ENCODE peak calls at places on chromosomes 5 and 9, in nine cellular contexts. One of them, this sample, is unnamed.

GRCh38 chr9:93290495-93291434 is 106.8 kb downstream of the WNK2 start:
- DNase-seq in right lobe of liver: peak
- DNase-seq in mammary epithelial cell: no peak
- DNase-seq in adrenal gland: no peak
- DNase-seq in CD4-positive, alpha-beta T cell: no peak
- DNase-seq in bronchial epithelial cell: no peak
- DNase-seq in lung: peak
- DNase-seq in A549: no peak
- DNase-seq in body of pancreas: no peak
- DNase-seq in this sample: no peak

GRCh38 chr5:170218730-170219129 is 14.1 kb upstream of the C5orf58 start:
- DNase-seq in A549: no peak
- DNase-seq in mammary epithelial cell: no peak
- DNase-seq in body of pancreas: no peak
- DNase-seq in bronchial epithelial cell: no peak
- DNase-seq in right lobe of liver: no peak
- DNase-seq in CD4-positive, alpha-beta T cell: no peak
- DNase-seq in lung: no peak
- DNase-seq in adrenal gland: no peak
- DNase-seq in this sample: no peak

GRCh38 chr5:9947231-9947693 is 302.4 kb downstream of the ATPSCKMT start:
- DNase-seq in right lobe of liver: no peak
- DNase-seq in body of pancreas: no peak
- DNase-seq in adrenal gland: no peak
- DNase-seq in CD4-positive, alpha-beta T cell: no peak
- DNase-seq in mammary epithelial cell: peak
- DNase-seq in lung: no peak
- DNase-seq in bronchial epithelial cell: peak
- DNase-seq in A549: no peak
- DNase-seq in this sample: no peak

GRCh38 chr5:59496524-59497134 is 396.9 kb downstream of the PDE4D start:
- DNase-seq in A549: no peak
- DNase-seq in bronchial epithelial cell: no peak
- DNase-seq in CD4-positive, alpha-beta T cell: no peak
- DNase-seq in body of pancreas: peak
- DNase-seq in adrenal gland: no peak
- DNase-seq in mammary epithelial cell: no peak
- DNase-seq in lung: no peak
- DNase-seq in right lobe of liver: no peak
- DNase-seq in this sample: no peak

GRCh38 chr9:135924628-135925338 is 17.4 kb upstream of the CAMSAP1 start:
- DNase-seq in lung: no peak
- DNase-seq in CD4-positive, alpha-beta T cell: no peak
- DNase-seq in adrenal gland: no peak
- DNase-seq in body of pancreas: no peak
- DNase-seq in right lobe of liver: no peak
- DNase-seq in A549: no peak
- DNase-seq in mammary epithelial cell: no peak
- DNase-seq in bronchial epithelial cell: no peak
- DNase-seq in this sample: no peak

GRCh38 chr5:142664634-142665033 is 21.3 kb downstream of the FGF1 start:
- DNase-seq in CD4-positive, alpha-beta T cell: no peak
- DNase-seq in bronchial epithelial cell: no peak
- DNase-seq in mammary epithelial cell: no peak
- DNase-seq in body of pancreas: no peak
- DNase-seq in adrenal gland: no peak
- DNase-seq in right lobe of liver: no peak
- DNase-seq in lung: no peak
- DNase-seq in A549: no peak
- DNase-seq in this sample: no peak

GRCh38 chr5:114360816-114361723 is 800 bp upstream of the KCNN2 start:
- DNase-seq in CD4-positive, alpha-beta T cell: no peak
- DNase-seq in right lobe of liver: peak
- DNase-seq in lung: no peak
- DNase-seq in mammary epithelial cell: no peak
- DNase-seq in body of pancreas: peak
- DNase-seq in adrenal gland: peak
- DNase-seq in bronchial epithelial cell: no peak
- DNase-seq in A549: peak
- DNase-seq in this sample: peak

GRCh38 chr9:2655411-2655901 is 33.9 kb downstream of the VLDLR start:
- DNase-seq in bronchial epithelial cell: peak
- DNase-seq in CD4-positive, alpha-beta T cell: no peak
- DNase-seq in lung: no peak
- DNase-seq in adrenal gland: no peak
- DNase-seq in mammary epithelial cell: peak
- DNase-seq in right lobe of liver: no peak
- DNase-seq in A549: peak
- DNase-seq in body of pancreas: no peak
- DNase-seq in this sample: no peak

GRCh38 chr5:127619908-127620479 is 28.9 kb upstream of the CTXN3 start:
- DNase-seq in CD4-positive, alpha-beta T cell: no peak
- DNase-seq in right lobe of liver: no peak
- DNase-seq in body of pancreas: no peak
- DNase-seq in A549: no peak
- DNase-seq in bronchial epithelial cell: no peak
- DNase-seq in adrenal gland: no peak
- DNase-seq in lung: no peak
- DNase-seq in mammary epithelial cell: peak
- DNase-seq in this sample: no peak

GRCh38 chr9:114224247-114224610 is 68.9 kb downstream of the COL27A1 start:
- DNase-seq in lung: no peak
- DNase-seq in A549: peak
- DNase-seq in right lobe of liver: no peak
- DNase-seq in adrenal gland: no peak
- DNase-seq in CD4-positive, alpha-beta T cell: no peak
- DNase-seq in body of pancreas: no peak
- DNase-seq in bronchial epithelial cell: peak
- DNase-seq in mammary epithelial cell: peak
- DNase-seq in this sample: no peak

GRCh38 chr9:4110562-4110961 is 189.3 kb downstream of the GLIS3 start:
- DNase-seq in CD4-positive, alpha-beta T cell: no peak
- DNase-seq in body of pancreas: no peak
- DNase-seq in A549: no peak
- DNase-seq in mammary epithelial cell: no peak
- DNase-seq in right lobe of liver: no peak
- DNase-seq in lung: no peak
- DNase-seq in bronchial epithelial cell: no peak
- DNase-seq in adrenal gland: no peak
- DNase-seq in this sample: no peak

GRCh38 chr9:4987996-4988421 is 2.9 kb downstream of the JAK2 start:
- DNase-seq in bronchial epithelial cell: peak
- DNase-seq in body of pancreas: peak
- DNase-seq in adrenal gland: no peak
- DNase-seq in A549: peak
- DNase-seq in lung: peak
- DNase-seq in CD4-positive, alpha-beta T cell: peak
- DNase-seq in mammary epithelial cell: peak
- DNase-seq in right lobe of liver: peak
- DNase-seq in this sample: peak

GRCh38 chr5:9534881-9535517 is 10.9 kb downstream of the SEMA5A start:
- DNase-seq in bronchial epithelial cell: peak
- DNase-seq in CD4-positive, alpha-beta T cell: no peak
- DNase-seq in adrenal gland: no peak
- DNase-seq in A549: no peak
- DNase-seq in body of pancreas: no peak
- DNase-seq in mammary epithelial cell: peak
- DNase-seq in lung: no peak
- DNase-seq in right lobe of liver: no peak
- DNase-seq in this sample: no peak

GRCh38 chr9:130283514-130284248 is 18.1 kb downstream of the HMCN2 start:
- DNase-seq in lung: no peak
- DNase-seq in A549: no peak
- DNase-seq in body of pancreas: peak
- DNase-seq in adrenal gland: no peak
- DNase-seq in mammary epithelial cell: no peak
- DNase-seq in right lobe of liver: no peak
- DNase-seq in bronchial epithelial cell: no peak
- DNase-seq in CD4-positive, alpha-beta T cell: no peak
- DNase-seq in this sample: no peak

GRCh38 chr9:92607088-92607487 is 62.8 kb downstream of the IPPK start:
- DNase-seq in A549: no peak
- DNase-seq in body of pancreas: peak
- DNase-seq in bronchial epithelial cell: no peak
- DNase-seq in lung: no peak
- DNase-seq in CD4-positive, alpha-beta T cell: no peak
- DNase-seq in adrenal gland: no peak
- DNase-seq in right lobe of liver: no peak
- DNase-seq in mammary epithelial cell: no peak
- DNase-seq in this sample: no peak

GRCh38 chr9:136401173-136401922 is 1.4 kb upstream of the SNAPC4 start:
- DNase-seq in A549: no peak
- DNase-seq in mammary epithelial cell: no peak
- DNase-seq in bronchial epithelial cell: no peak
- DNase-seq in adrenal gland: no peak
- DNase-seq in lung: no peak
- DNase-seq in right lobe of liver: no peak
- DNase-seq in body of pancreas: no peak
- DNase-seq in CD4-positive, alpha-beta T cell: no peak
- DNase-seq in this sample: no peak

GRCh38 chr9:74875656-74876055 is 12.1 kb downstream of the TRPM6 start:
- DNase-seq in CD4-positive, alpha-beta T cell: no peak
- DNase-seq in adrenal gland: no peak
- DNase-seq in mammary epithelial cell: no peak
- DNase-seq in body of pancreas: no peak
- DNase-seq in bronchial epithelial cell: no peak
- DNase-seq in right lobe of liver: no peak
- DNase-seq in A549: no peak
- DNase-seq in lung: no peak
- DNase-seq in this sample: no peak

GRCh38 chr9:74876611-74877010 is 11.1 kb downstream of the TRPM6 start:
- DNase-seq in A549: no peak
- DNase-seq in adrenal gland: no peak
- DNase-seq in body of pancreas: no peak
- DNase-seq in mammary epithelial cell: no peak
- DNase-seq in CD4-positive, alpha-beta T cell: no peak
- DNase-seq in right lobe of liver: no peak
- DNase-seq in lung: no peak
- DNase-seq in bronchial epithelial cell: no peak
- DNase-seq in this sample: no peak

GRCh38 chr9:74872619-74873233 is 15.0 kb downstream of the TRPM6 start:
- DNase-seq in bronchial epithelial cell: no peak
- DNase-seq in mammary epithelial cell: no peak
- DNase-seq in right lobe of liver: no peak
- DNase-seq in body of pancreas: no peak
- DNase-seq in lung: no peak
- DNase-seq in adrenal gland: no peak
- DNase-seq in A549: no peak
- DNase-seq in CD4-positive, alpha-beta T cell: no peak
- DNase-seq in this sample: no peak

GRCh38 chr9:74874220-74874619 is 13.5 kb downstream of the TRPM6 start:
- DNase-seq in lung: no peak
- DNase-seq in A549: no peak
- DNase-seq in adrenal gland: no peak
- DNase-seq in right lobe of liver: no peak
- DNase-seq in body of pancreas: no peak
- DNase-seq in CD4-positive, alpha-beta T cell: no peak
- DNase-seq in bronchial epithelial cell: no peak
- DNase-seq in mammary epithelial cell: no peak
- DNase-seq in this sample: no peak
- TF ChIP-seq CTCF in lung: no peak
- TF ChIP-seq CTCF in A549: no peak
- TF ChIP-seq CTCF in adrenal gland: no peak
- TF ChIP-seq CTCF in right lobe of liver: no peak
- TF ChIP-seq CTCF in body of pancreas: no peak
- TF ChIP-seq CTCF in CD4-positive, alpha-beta T cell: no peak
- TF ChIP-seq CTCF in bronchial epithelial cell: no peak
- TF ChIP-seq CTCF in mammary epithelial cell: no peak
- TF ChIP-seq CTCF in this sample: no peak

GRCh38 chr5:175878544-175879438 is 7.4 kb downstream of the CPLX2 start:
- DNase-seq in A549: no peak
- DNase-seq in lung: no peak
- DNase-seq in adrenal gland: no peak
- DNase-seq in bronchial epithelial cell: no peak
- DNase-seq in body of pancreas: no peak
- DNase-seq in right lobe of liver: no peak
- DNase-seq in mammary epithelial cell: no peak
- DNase-seq in CD4-positive, alpha-beta T cell: no peak
- DNase-seq in this sample: no peak
- TF ChIP-seq CTCF in A549: no peak
- TF ChIP-seq CTCF in lung: no peak
- TF ChIP-seq CTCF in adrenal gland: no peak
- TF ChIP-seq CTCF in bronchial epithelial cell: no peak
- TF ChIP-seq CTCF in body of pancreas: no peak
- TF ChIP-seq CTCF in right lobe of liver: no peak
- TF ChIP-seq CTCF in mammary epithelial cell: no peak
- TF ChIP-seq CTCF in CD4-positive, alpha-beta T cell: no peak
- TF ChIP-seq CTCF in this sample: no peak

DNA sequence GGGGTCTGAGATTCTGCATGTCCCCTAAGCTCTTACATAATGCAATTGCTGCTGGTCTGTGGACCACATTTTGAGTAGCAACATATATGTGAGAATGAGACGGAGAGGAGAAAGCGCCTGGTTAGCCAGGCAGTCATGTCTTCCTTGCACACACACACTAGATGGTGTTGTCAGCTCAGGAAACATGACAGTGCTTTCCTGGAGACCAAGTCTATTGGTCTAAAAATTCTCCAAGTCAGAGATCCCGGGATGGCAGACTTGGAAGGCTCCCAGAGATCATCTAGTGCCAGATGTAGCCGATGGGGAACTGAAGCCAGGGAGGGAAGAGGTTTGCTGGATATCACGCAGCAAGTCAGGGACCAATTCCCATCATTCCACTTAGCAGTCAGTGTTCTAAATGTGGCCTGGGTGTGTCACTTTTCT is 53.4 kb downstream of the GALNT12 start:
- DNase-seq in lung: peak
- DNase-seq in CD4-positive, alpha-beta T cell: no peak
- DNase-seq in right lobe of liver: no peak
- DNase-seq in bronchial epithelial cell: peak
- DNase-seq in mammary epithelial cell: peak
- DNase-seq in adrenal gland: peak
- DNase-seq in A549: peak
- DNase-seq in body of pancreas: peak
- DNase-seq in this sample: no peak
- TF ChIP-seq CTCF in lung: peak
- TF ChIP-seq CTCF in CD4-positive, alpha-beta T cell: no peak
- TF ChIP-seq CTCF in right lobe of liver: peak
- TF ChIP-seq CTCF in bronchial epithelial cell: peak
- TF ChIP-seq CTCF in mammary epithelial cell: peak
- TF ChIP-seq CTCF in adrenal gland: peak
- TF ChIP-seq CTCF in A549: peak
- TF ChIP-seq CTCF in body of pancreas: peak
- TF ChIP-seq CTCF in this sample: no peak

DNA sequence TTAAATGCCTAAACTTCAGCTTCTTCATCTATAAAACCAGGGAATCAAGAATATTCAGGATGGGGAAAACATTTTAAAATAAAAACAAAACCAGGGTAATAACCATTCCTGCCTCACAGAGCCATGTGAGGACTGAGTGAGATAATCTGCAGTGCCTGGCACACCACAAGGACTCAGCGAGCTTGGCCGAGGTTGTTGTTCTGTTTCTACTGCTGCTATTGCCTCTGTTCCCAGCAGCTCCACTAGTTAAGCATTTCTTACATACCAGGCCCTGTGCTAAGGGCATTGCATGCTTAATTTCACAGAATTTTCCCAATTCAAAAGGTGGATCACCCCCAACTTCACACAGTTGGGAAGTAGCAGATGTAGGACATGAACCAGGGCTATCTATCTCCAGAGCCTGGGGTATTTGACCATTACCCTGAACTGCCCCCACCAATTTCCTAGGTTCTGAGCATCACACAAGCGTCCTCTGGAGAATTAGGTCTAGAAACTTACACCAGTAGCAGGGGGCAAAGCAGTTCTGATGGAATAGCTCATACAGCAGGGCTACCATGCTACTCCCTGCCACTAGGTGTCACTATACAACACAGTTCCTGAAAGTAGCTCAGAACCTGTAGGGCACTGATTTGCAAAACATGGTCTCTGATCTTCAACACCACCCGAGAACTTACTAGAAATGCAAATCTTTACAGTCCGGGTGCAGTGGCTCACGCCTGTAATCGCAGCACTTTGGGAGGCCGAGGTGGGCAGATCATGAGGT is 74.3 kb downstream of the LRSAM1 start:
- DNase-seq in A549: no peak
- DNase-seq in adrenal gland: no peak
- DNase-seq in right lobe of liver: no peak
- DNase-seq in CD4-positive, alpha-beta T cell: no peak
- DNase-seq in mammary epithelial cell: no peak
- DNase-seq in body of pancreas: no peak
- DNase-seq in bronchial epithelial cell: no peak
- DNase-seq in lung: no peak
- DNase-seq in this sample: no peak
- TF ChIP-seq CTCF in A549: peak
- TF ChIP-seq CTCF in adrenal gland: peak
- TF ChIP-seq CTCF in right lobe of liver: peak
- TF ChIP-seq CTCF in CD4-positive, alpha-beta T cell: peak
- TF ChIP-seq CTCF in mammary epithelial cell: peak
- TF ChIP-seq CTCF in body of pancreas: peak
- TF ChIP-seq CTCF in bronchial epithelial cell: peak
- TF ChIP-seq CTCF in lung: peak
- TF ChIP-seq CTCF in this sample: peak